ENCODE peak calls at places on chromosomes 16 and 17, in nine cellular contexts. J is NCI-H2227 treated with DMSO at 0.1 percent for 48 hours, D is amniotic stem cell, R is HS-5, N is T-helper 2 cell, B is right cardiac atrium, Z is A549, C is NCI-H226, U is mesenchymal stem cell. G is an unnamed sample.

GRCh38 chr17:65522751-65523404 is 38.6 kb downstream of the AXIN2 start:
- DNase-seq in C (no peak), R (no peak), N (no peak), J (no peak), Z (no peak), B (no peak), U (no peak), D (no peak), G (no peak)

GRCh38 chr17:27319536-27320221 is 25.8 kb downstream of the WSB1 start:
- DNase-seq in D (no peak), Z (no peak), U (peak; percentile 15), B (peak; percentile 91), J (no peak), C (peak; percentile 63), R (no peak), N (no peak), G (no peak)

GRCh38 chr17:27578718-27579085 is 52.3 kb upstream of the LGALS9 start:
- DNase-seq in R (no peak), N (no peak), B (no peak), Z (no peak), J (no peak), C (peak; percentile 28), U (peak; percentile 62), D (no peak), G (no peak)

GRCh38 chr16:4323071-4323844 is 7.4 kb downstream of the GLIS2 start:
- DNase-seq in J (no peak), N (no peak), D (no peak), U (no peak), B (peak; percentile 71), Z (no peak), R (no peak), C (peak; percentile 46), G (no peak)

GRCh38 chr17:82892869-82893565 is 53.2 kb upstream of the ZNF750 start:
- DNase-seq in D (no peak), N (peak; percentile 89), B (peak; percentile 80), J (no peak), C (no peak), Z (no peak), R (no peak), U (no peak), G (no peak)

GRCh38 chr16:88005148-88005547 is 53.9 kb downstream of the BANP start:
- DNase-seq in U (no peak), D (no peak), N (no peak), Z (no peak), R (no peak), J (no peak), B (peak; percentile 39), C (no peak), G (no peak)

GRCh38 chr17:81030726-81031570 is 4.0 kb upstream of the BAIAP2 start:
- DNase-seq in C (no peak), D (no peak), Z (no peak), B (peak; percentile 78), R (no peak), N (no peak), J (no peak), U (no peak), G (no peak)

GRCh38 chr16:21950782-21951521 is 2.2 kb upstream of the UQCRC2 start:
- DNase-seq in R (peak; percentile 6), B (no peak), U (peak; percentile 56), C (peak; percentile 18), J (no peak), D (no peak), Z (peak; percentile 61), N (no peak), G (peak; percentile 12)

GRCh38 chr17:69959291-69959690 is 115.7 kb upstream of the KCNJ16 start:
- DNase-seq in C (no peak), B (no peak), Z (no peak), J (no peak), D (no peak), N (no peak), R (no peak), U (no peak), G (no peak)

GRCh38 chr16:70703041-70703834 is 17.4 kb upstream of the MTSS2 start:
- DNase-seq in B (peak; percentile 88), C (no peak), Z (no peak), J (no peak), N (no peak), U (peak; percentile 94), D (peak; percentile 88), R (peak; percentile 54), G (peak; percentile 91)

GRCh38 chr17:34312080-34312479 is 7.2 kb upstream of the CCL8 start:
- DNase-seq in Z (peak; percentile 13), J (no peak), N (no peak), R (peak; percentile 74), D (no peak), B (no peak), C (no peak), U (no peak), G (no peak)

GRCh38 chr16:26649646-26650045 is 417.1 kb upstream of the C16orf82 start:
- DNase-seq in D (no peak), U (no peak), B (no peak), J (no peak), Z (no peak), C (no peak), N (no peak), R (no peak), G (no peak)

GRCh38 chr16:52435573-52435972 is 111.4 kb downstream of the TOX3 start:
- DNase-seq in U (no peak), B (no peak), Z (no peak), C (no peak), D (no peak), J (peak; percentile 41), N (no peak), R (no peak), G (no peak)

GRCh38 chr17:76658387-76658705 is 14.8 kb upstream of the ST6GALNAC1 start:
- DNase-seq in Z (no peak), R (no peak), U (no peak), D (no peak), B (no peak), N (no peak), C (no peak), J (no peak), G (no peak)

GRCh38 chr17:76623271-76624146 is 20.0 kb downstream of the ST6GALNAC1 start:
- DNase-seq in C (no peak), R (no peak), D (no peak), B (peak; percentile 90), N (peak; percentile 49), J (peak; percentile 70), Z (peak; percentile 74), U (peak; percentile 68), G (peak; percentile 64)

GRCh38 chr17:71516149-71516548 is 604.7 kb upstream of the SOX9 start:
- DNase-seq in D (no peak), B (no peak), Z (no peak), R (no peak), J (no peak), C (no peak), U (no peak), N (no peak), G (no peak)

GRCh38 chr17:75476274-75476673 is 19.8 kb downstream of the TMEM94 start:
- DNase-seq in D (no peak), U (peak; percentile 36), N (no peak), R (no peak), J (peak; percentile 31), B (peak; percentile 69), C (no peak), Z (no peak), G (no peak)

GRCh38 chr17:43579570-43580140 is 33.5 kb upstream of the ETV4 start:
- DNase-seq in D (no peak), R (peak; percentile 89), N (no peak), B (no peak), J (no peak), U (peak; percentile 75), C (peak; percentile 98), Z (peak; percentile 70), G (peak; percentile 94)

G was measured in SJSA1.